ENCODE peak calls at places on chromosomes 4 and X, in six cellular contexts. G is Calu3, V is hepatocyte, I is GM04504, Z is hypothalamus, D is NCI-H1092. Q is an unnamed sample.

GRCh38 chr4:145935253-145936141 is 3.1 kb downstream of the ZNF827 start:
- DNase-seq in G (no peak), V (peak; percentile 35), I (no peak), Z (no peak), D (no peak), Q (no peak)

GRCh38 chrX:27583976-27584375 is 6.2 kb upstream of the DCAF8L2 start:
- DNase-seq in G (peak; percentile 9), V (no peak), I (no peak), Z (no peak), D (no peak), Q (no peak)

GRCh38 chr4:70603856-70604255 is 11.8 kb downstream of the AMBN start:
- DNase-seq in G (no peak), V (no peak), I (no peak), Z (no peak), D (no peak), Q (no peak)

GRCh38 chr4:110198472-110199419 is at the start of gene ELOVL6:
- DNase-seq in G (peak; percentile 55), V (peak; percentile 85), I (peak; percentile 44), Z (peak; percentile 83), D (peak; percentile 65), Q (peak; percentile 54)

GRCh38 chr4:135243960-135244561 is 1042.5 kb upstream of the PABPC4L start:
- DNase-seq in G (no peak), V (peak; percentile 4), I (peak; percentile 14), Z (no peak), D (no peak), Q (peak; percentile 97)

GRCh38 chr4:8378101-8378724 is 62.3 kb downstream of the ACOX3 start:
- DNase-seq in G (no peak), V (no peak), I (no peak), Z (no peak), D (no peak), Q (no peak)

GRCh38 chr4:55256787-55257186 is 89.3 kb upstream of the SRD5A3 start:
- DNase-seq in G (no peak), V (peak; percentile 32), I (no peak), Z (no peak), D (no peak), Q (no peak)

GRCh38 chr4:85474818-85475630 is at the start of gene ARHGAP24:
- DNase-seq in G (peak; percentile 72), V (peak; percentile 93), I (peak; percentile 95), Z (peak; percentile 37), D (peak; percentile 88), Q (peak; percentile 77)

GRCh38 chrX:15398874-15399273 is 14.7 kb upstream of the VEGFD start:
- DNase-seq in G (no peak), V (no peak), I (no peak), Z (no peak), D (no peak), Q (no peak)

GRCh38 chrX:134460861-134461218 is 875 bp downstream of the HPRT1 start:
- DNase-seq in G (peak; percentile 6), V (peak; percentile 13), I (no peak), Z (no peak), D (no peak), Q (no peak)

GRCh38 chrX:101429934-101430333 is 21.9 kb downstream of the HNRNPH2 start:
- DNase-seq in G (no peak), V (no peak), I (no peak), Z (no peak), D (no peak), Q (no peak)

GRCh38 chrX:73562986-73563739 is at the start of gene CHIC1:
- DNase-seq in G (peak; percentile 43), V (peak; percentile 74), I (no peak), Z (peak; percentile 68), D (peak; percentile 65), Q (peak; percentile 70)

Q was measured in NCI-H524 treated with DMSO at 0.1 percent for 48 hours.